ENCODE peak calls at places on chromosomes 2 and 18, in six cellular contexts. Q, S, V, D, Y and I are unnamed samples.

GRCh38 chr2:113755690-113756063 is 765 bp downstream of the SLC35F5 start:
- DNase-seq in Q (peak), S (peak), V (no peak), D (no peak), Y (no peak), I (no peak)

GRCh38 chr2:216632952-216633615 is at the start of gene IGFBP2:
- DNase-seq in Q (peak), S (no peak), V (peak), D (no peak), Y (no peak), I (peak)

GRCh38 chr2:187976667-187977333 is 314.9 kb upstream of the GULP1 start:
- DNase-seq in Q (no peak), S (no peak), V (no peak), D (no peak), Y (no peak), I (no peak)

GRCh38 chr2:122191331-122191730 is 435.9 kb downstream of the TSN start:
- DNase-seq in Q (peak), S (no peak), V (no peak), D (no peak), Y (no peak), I (peak)

GRCh38 chr18:39188278-39188677 is 1622.7 kb upstream of the CELF4 start:
- DNase-seq in Q (no peak), S (no peak), V (no peak), D (no peak), Y (no peak), I (no peak)

GRCh38 chr2:145799595-145800108 is 1279.7 kb upstream of the ZEB2 start:
- DNase-seq in Q (no peak), S (no peak), V (no peak), D (no peak), Y (no peak), I (no peak)

GRCh38 chr2:9752441-9753275 is 90.6 kb upstream of the TAF1B start:
- DNase-seq in Q (peak), S (no peak), V (no peak), D (peak), Y (no peak), I (peak)

GRCh38 chr2:188580738-188581137 is 289.1 kb downstream of the GULP1 start:
- DNase-seq in Q (no peak), S (no peak), V (no peak), D (no peak), Y (no peak), I (no peak)

GRCh38 chr2:69667805-69668382 is 24.4 kb upstream of the AAK1 start:
- DNase-seq in Q (peak), S (no peak), V (no peak), D (no peak), Y (peak), I (no peak)

GRCh38 chr18:73478191-73478590 is 610.4 kb upstream of the NETO1 start:
- DNase-seq in Q (no peak), S (no peak), V (no peak), D (no peak), Y (no peak), I (no peak)

GRCh38 chr18:73479472-73479871 is 611.7 kb upstream of the NETO1 start:
- DNase-seq in Q (peak), S (no peak), V (no peak), D (no peak), Y (no peak), I (no peak)

DNA sequence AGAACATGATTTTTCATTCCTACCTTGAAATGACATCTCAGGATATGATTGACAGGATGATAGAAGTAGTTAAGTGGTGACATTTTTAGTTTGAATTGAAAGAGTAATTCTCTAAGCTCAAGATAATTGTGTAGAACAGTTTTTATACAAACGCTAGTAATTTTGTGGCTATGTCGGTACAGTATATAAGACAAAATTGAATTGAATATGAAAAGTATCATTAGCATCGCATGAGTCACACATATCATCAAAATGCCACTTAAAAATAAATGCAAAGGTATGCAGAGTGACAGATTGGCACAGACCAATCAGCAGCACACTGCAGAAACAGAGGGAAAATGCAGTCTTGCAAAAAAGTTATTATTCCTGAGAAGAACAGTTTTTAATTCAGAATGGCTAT is 608.2 kb upstream of the NETO1 start:
- DNase-seq in Q (no peak), S (no peak), V (no peak), D (no peak), Y (no peak), I (no peak)
- TF ChIP-seq CTCF in Q (no peak), S (no peak), V (no peak), D (no peak), Y (no peak), I (no peak)

GRCh38 chr2:201275991-201276390 is 15.7 kb downstream of the CASP8 start:
- DNase-seq in Q (no peak), S (no peak), V (no peak), D (no peak), Y (no peak), I (no peak)
- TF ChIP-seq CTCF in Q (no peak), S (no peak), V (no peak), D (no peak), Y (no peak), I (no peak)

DNA sequence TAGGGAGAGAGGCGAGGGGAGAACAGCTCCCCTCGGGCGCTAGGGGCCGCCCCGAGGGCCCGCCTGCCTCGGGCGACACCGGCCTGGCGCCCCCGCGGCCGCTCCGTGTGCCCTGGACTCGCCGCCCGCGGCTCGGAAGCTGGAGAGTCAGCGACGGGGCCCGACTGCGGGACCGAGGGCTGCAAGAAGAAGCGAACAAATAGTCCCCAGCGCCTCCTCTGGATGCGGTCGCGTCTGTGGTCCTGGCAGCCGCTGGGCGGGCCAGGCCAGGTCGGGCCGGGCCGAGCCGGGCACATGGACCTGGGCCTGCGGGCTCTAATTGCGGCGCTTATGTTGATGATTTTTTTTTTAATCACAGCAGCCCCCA is 270 bp upstream of the HOXD9 start:
- DNase-seq in Q (no peak), S (no peak), V (no peak), D (no peak), Y (no peak), I (no peak)
- TF ChIP-seq CTCF in Q (no peak), S (no peak), V (no peak), D (no peak), Y (no peak), I (no peak)

GRCh38 chr2:241391892-241392665 is 36.0 kb downstream of the FARP2 start:
- DNase-seq in Q (peak), S (peak), V (no peak), D (no peak), Y (peak), I (peak)
- TF ChIP-seq CTCF in Q (peak), S (peak), V (peak), D (peak), Y (peak), I (peak)

GRCh38 chr2:239328306-239329191 is 72.3 kb downstream of the HDAC4 start:
- DNase-seq in Q (peak), S (no peak), V (no peak), D (no peak), Y (peak), I (no peak)
- TF ChIP-seq CTCF in Q (no peak), S (no peak), V (no peak), D (no peak), Y (peak), I (no peak)

GRCh38 chr2:74179063-74179865 is 585 bp upstream of the MOB1A start:
- DNase-seq in Q (no peak), S (no peak), V (no peak), D (no peak), Y (no peak), I (no peak)
- TF ChIP-seq CTCF in Q (peak), S (peak), V (peak), D (peak), Y (peak), I (no peak)

GRCh38 chr18:54003195-54003594 is 221.3 kb downstream of the MBD2 start:
- DNase-seq in Q (no peak), S (no peak), V (no peak), D (no peak), Y (no peak), I (no peak)

GRCh38 chr18:54004828-54005227 is 219.6 kb downstream of the MBD2 start:
- DNase-seq in Q (no peak), S (no peak), V (no peak), D (no peak), Y (no peak), I (no peak)
- TF ChIP-seq CTCF in Q (no peak), S (no peak), V (no peak), D (no peak), Y (no peak), I (no peak)